ENCODE peak calls at places on chromosomes 11 and 22, in nine cellular contexts. R is CD4-positive, CD25-positive, alpha-beta regulatory T cell; S is Daoy; F is tibial nerve; I is GM04504; H is kidney tubule cell; E is stimulated activated CD8-positive, alpha-beta memory T cell treated with anti-CD3 and anti-CD28 coated beads, Interleukin-15, amount 100 ng/mL, for 4 hours; U is T47D; B is Calu3. V is an unnamed sample.
A peak's percentile ranks its signal among the peaks of the same experiment; 100 is the strongest.

GRCh38 chr11:44849424-44849823 is 101.3 kb downstream of the TP53I11 start:
- DNase-seq in I (no peak), H (no peak), B (no peak), F (no peak), U (no peak), E (no peak), R (no peak), S (no peak), V (no peak)

GRCh38 chr11:1507381-1508140 is 21.0 kb upstream of the MOB2 start:
- DNase-seq in F (no peak), R (no peak), H (no peak), E (no peak), B (no peak), U (no peak), I (no peak), S (no peak), V (no peak)

GRCh38 chr11:96307748-96308133 is 35.3 kb downstream of the MAML2 start:
- DNase-seq in E (no peak), F (no peak), I (peak; percentile 77), B (no peak), H (peak; percentile 80), U (no peak), R (no peak), S (peak; percentile 88), V (no peak)

GRCh38 chr11:34339149-34340064 is 18.4 kb downstream of the ABTB2 start:
- DNase-seq in E (no peak), S (peak; percentile 28), U (no peak), H (peak; percentile 88), R (no peak), I (no peak), F (no peak), B (peak; percentile 16), V (no peak)

GRCh38 chr11:72338741-72339140 is 94.8 kb upstream of the PHOX2A start:
- DNase-seq in I (peak; percentile 38), S (no peak), R (no peak), B (no peak), E (no peak), F (no peak), U (no peak), H (peak; percentile 96), V (no peak)

GRCh38 chr22:27515091-27515523 is 286.4 kb downstream of the MN1 start:
- DNase-seq in B (no peak), H (no peak), U (no peak), S (no peak), R (no peak), I (no peak), F (peak; percentile 52), E (no peak), V (no peak)

GRCh38 chr22:22397292-22397870 is 111.2 kb downstream of the ZNF280B start:
- DNase-seq in F (peak; percentile 46), H (peak; percentile 89), S (peak; percentile 36), B (peak; percentile 35), I (peak; percentile 7), E (no peak), R (no peak), U (peak; percentile 21), V (no peak)

GRCh38 chr11:15208570-15209222 is 94.0 kb downstream of the INSC start:
- DNase-seq in I (peak; percentile 29), F (peak; percentile 64), B (peak; percentile 86), R (peak; percentile 59), S (peak; percentile 56), E (peak; percentile 13), H (peak; percentile 69), U (peak; percentile 36), V (peak; percentile 55)

GRCh38 chr22:19321757-19322156 is 30.2 kb upstream of the CLTCL1 start:
- DNase-seq in E (no peak), R (no peak), B (no peak), S (no peak), I (no peak), H (no peak), F (no peak), U (no peak), V (no peak)

GRCh38 chr22:18044548-18045271 is 20.3 kb upstream of the MICAL3 start:
- DNase-seq in I (no peak), H (peak; percentile 45), B (no peak), U (no peak), E (no peak), F (peak; percentile 44), R (no peak), S (no peak), V (no peak)

GRCh38 chr11:29333993-29334780 is 682.6 kb downstream of the KCNA4 start:
- DNase-seq in F (no peak), B (peak; percentile 10), H (peak; percentile 82), U (peak; percentile 18), R (no peak), S (peak; percentile 57), E (no peak), I (peak; percentile 44), V (peak; percentile 49)

GRCh38 chr11:92045325-92045724 is 179.3 kb upstream of the FAT3 start:
- DNase-seq in R (no peak), U (no peak), E (no peak), H (peak; percentile 13), F (no peak), B (no peak), S (no peak), I (no peak), V (no peak)

GRCh38 chr11:7869467-7869866 is 61.6 kb downstream of the OR10A6 start:
- DNase-seq in R (no peak), I (no peak), H (no peak), U (no peak), F (no peak), E (no peak), S (no peak), B (no peak), V (no peak)

GRCh38 chr11:35548925-35549561 is 23.6 kb upstream of the PAMR1 start:
- DNase-seq in E (no peak), S (no peak), U (no peak), F (no peak), I (no peak), H (no peak), R (no peak), B (no peak), V (no peak)

GRCh38 chr22:27857441-27857840 is 55.9 kb upstream of the MN1 start:
- DNase-seq in I (peak; percentile 69), E (no peak), F (no peak), H (no peak), B (no peak), R (no peak), S (no peak), U (no peak), V (no peak)

GRCh38 chr22:25232301-25232700 is 12.9 kb downstream of the CRYBB2 start:
- DNase-seq in H (no peak), I (peak; percentile 0), U (no peak), B (no peak), R (no peak), E (no peak), F (no peak), S (no peak), V (no peak)

GRCh38 chr22:30325724-30326703 is 727 bp downstream of the TBC1D10A start:
- DNase-seq in U (no peak), E (no peak), I (no peak), F (no peak), B (peak; percentile 28), R (no peak), H (peak; percentile 52), S (peak; percentile 42), V (no peak)

GRCh38 chr11:78031629-78032028 is 8.6 kb upstream of the KCTD14 start:
- DNase-seq in B (no peak), H (no peak), U (no peak), F (no peak), S (no peak), R (no peak), I (no peak), E (no peak), V (peak; percentile 50)

GRCh38 chr11:80719292-80719646 is 1278.4 kb upstream of the TENM4 start:
- DNase-seq in E (no peak), I (no peak), H (no peak), S (no peak), F (no peak), U (no peak), R (no peak), B (no peak), V (no peak)

GRCh38 chr11:14012836-14013235 is 50.3 kb downstream of the SPON1 start:
- DNase-seq in E (no peak), S (no peak), F (no peak), I (no peak), B (no peak), H (no peak), U (no peak), R (no peak), V (no peak)

GRCh38 chr22:19984201-19984753 is 32.3 kb downstream of the ARVCF start:
- DNase-seq in S (peak; percentile 84), H (peak; percentile 88), U (peak; percentile 31), R (no peak), F (no peak), B (peak; percentile 77), I (no peak), E (no peak), V (no peak)

GRCh38 chr11:96162816-96163499 is 180.0 kb downstream of the MAML2 start:
- DNase-seq in E (no peak), B (no peak), F (peak; percentile 25), R (no peak), S (peak; percentile 63), I (peak; percentile 92), U (no peak), H (no peak), V (no peak)

GRCh38 chr11:34623463-34623862 is 2.6 kb downstream of the EHF start:
- DNase-seq in F (no peak), I (no peak), R (no peak), B (no peak), E (no peak), U (no peak), S (no peak), H (no peak), V (no peak)

GRCh38 chr11:69368119-69368880 is 74.3 kb downstream of the MYEOV start:
- DNase-seq in B (no peak), R (no peak), I (no peak), E (no peak), S (no peak), U (no peak), F (no peak), H (peak; percentile 18), V (no peak)

V was measured in SK-N-DZ.